ENCODE peak calls at places on chromosomes 1 and 21, in ten cellular contexts. T is pancreas, I is H1, Q is spleen, A is tibial nerve, R is A549, J is endodermal cell, E is AG04450, M is body of pancreas, C is MM.1S. N is an unnamed sample.

GRCh38 chr1:10824821-10825540 is 28.5 kb upstream of the CASZ1 start:
- DNase-seq in C (no peak), M (no peak), Q (no peak), I (no peak), J (peak; percentile 82), T (no peak), E (peak; percentile 24), R (peak; percentile 43), A (no peak), N (no peak)

GRCh38 chr1:92065042-92065441 is 10.2 kb downstream of the SETSIP start:
- DNase-seq in I (no peak), M (no peak), C (no peak), E (no peak), Q (no peak), T (no peak), J (no peak), R (no peak), A (no peak), N (no peak)

GRCh38 chr1:25710583-25711347 is 89.2 kb upstream of the SELENON start:
- DNase-seq in I (no peak), Q (no peak), T (no peak), A (no peak), E (no peak), J (no peak), M (no peak), C (no peak), R (no peak), N (no peak)

GRCh38 chr1:58781541-58782307 is 2.1 kb downstream of the JUN start:
- DNase-seq in T (peak; percentile 79), I (no peak), M (peak; percentile 77), J (peak; percentile 66), R (no peak), Q (peak; percentile 89), E (no peak), C (peak; percentile 22), A (peak; percentile 61), N (peak; percentile 70)

GRCh38 chr1:56331892-56332567 is 247.3 kb downstream of the PLPP3 start:
- DNase-seq in R (peak; percentile 2), A (no peak), E (no peak), J (no peak), M (no peak), C (no peak), I (no peak), T (no peak), Q (no peak), N (no peak)

GRCh38 chr1:31701137-31701736 is 2.6 kb downstream of the COL16A1 start:
- DNase-seq in C (no peak), T (peak; percentile 74), J (peak; percentile 62), Q (no peak), E (peak; percentile 94), M (peak; percentile 83), A (peak; percentile 99), I (no peak), R (peak; percentile 79), N (peak; percentile 96)

GRCh38 chr1:182408435-182409070 is 8.1 kb upstream of the TEDDM1 start:
- DNase-seq in C (no peak), R (no peak), J (no peak), A (no peak), Q (no peak), E (no peak), M (no peak), I (no peak), T (no peak), N (no peak)

GRCh38 chr1:21779613-21780521 is 3.1 kb downstream of the USP48 start:
- DNase-seq in J (no peak), M (no peak), E (no peak), Q (no peak), I (no peak), A (no peak), R (no peak), T (no peak), C (no peak), N (no peak)

GRCh38 chr21:33884361-33885157 is 31.0 kb downstream of the ATP5PO start:
- DNase-seq in R (no peak), E (no peak), Q (no peak), I (no peak), A (no peak), M (no peak), C (no peak), T (no peak), J (no peak), N (no peak)

GRCh38 chr21:42233067-42233981 is 14.4 kb downstream of the ABCG1 start:
- DNase-seq in I (no peak), A (peak; percentile 74), M (peak; percentile 59), J (peak; percentile 68), C (peak; percentile 66), E (no peak), T (peak; percentile 45), R (no peak), Q (peak; percentile 91), N (peak; percentile 95)

GRCh38 chr1:6743189-6744101 is 41.8 kb upstream of the CAMTA1 start:
- DNase-seq in T (no peak), J (peak; percentile 63), E (peak; percentile 36), Q (no peak), R (no peak), I (no peak), M (no peak), C (no peak), A (peak; percentile 58), N (peak; percentile 82)

GRCh38 chr1:55337801-55338447 is 122.8 kb upstream of the USP24 start:
- DNase-seq in E (no peak), R (peak; percentile 7), I (peak; percentile 7), M (peak; percentile 22), C (peak; percentile 31), A (no peak), T (no peak), J (peak; percentile 73), Q (no peak), N (no peak)

GRCh38 chr1:98422821-98423220 is 238.7 kb upstream of the SNX7 start:
- DNase-seq in T (no peak), J (no peak), C (no peak), Q (no peak), A (no peak), R (no peak), M (no peak), I (no peak), E (no peak), N (no peak)

GRCh38 chr1:219416598-219417238 is 196.2 kb downstream of the ZC3H11B start:
- DNase-seq in R (no peak), A (peak; percentile 73), I (peak; percentile 13), T (peak; percentile 60), C (peak; percentile 64), M (peak; percentile 66), J (peak; percentile 88), Q (no peak), E (no peak), N (peak; percentile 54)

GRCh38 chr1:28127617-28128257 is 39.3 kb upstream of the EYA3 start:
- DNase-seq in A (no peak), E (no peak), J (no peak), M (no peak), I (no peak), C (no peak), Q (no peak), T (no peak), R (no peak), N (no peak)

GRCh38 chr1:48772221-48772620 is 4.5 kb downstream of the BEND5 start:
- DNase-seq in T (no peak), I (no peak), J (no peak), C (no peak), Q (no peak), E (no peak), A (no peak), M (peak; percentile 22), R (no peak), N (no peak)

GRCh38 chr1:10835423-10836421 is 39.3 kb upstream of the CASZ1 start:
- DNase-seq in J (peak; percentile 98), I (peak; percentile 87), M (peak; percentile 74), A (no peak), Q (no peak), R (no peak), T (peak; percentile 72), E (no peak), C (no peak), N (no peak)

GRCh38 chr1:44628962-44629756 is 45.1 kb downstream of the TMEM53 start:
- DNase-seq in I (no peak), R (no peak), E (peak; percentile 77), C (no peak), A (no peak), J (no peak), M (no peak), T (peak; percentile 3), Q (no peak), N (no peak)
- H3K27ac ChIP-seq in I (no peak overlapping the region), R (no peak overlapping the region), E (no peak overlapping the region), C (no peak overlapping the region), A (no peak overlapping the region), J (no peak overlapping the region), M (no peak overlapping the region), T (no peak overlapping the region), Q (no peak overlapping the region), N (no peak overlapping the region)

GRCh38 chr1:167219646-167220536 is 795 bp upstream of the POU2F1 start:
- DNase-seq in I (peak; percentile 93), T (peak; percentile 86), R (peak; percentile 63), E (peak; percentile 6), C (peak; percentile 99), Q (peak; percentile 96), A (peak; percentile 70), J (peak; percentile 99), M (peak; percentile 85), N (peak; percentile 83)
- TF ChIP-seq CTCF in I (no peak), T (no peak), R (no peak), E (no peak), C (peak; percentile 11), Q (no peak), A (no peak), J (peak; percentile 53), M (no peak), N (no peak)

GRCh38 chr21:14543983-14544382 is 2.1 kb downstream of the SAMSN1 start:
- DNase-seq in C (no peak), J (no peak), I (no peak), E (no peak), R (no peak), Q (no peak), A (no peak), T (no peak), M (no peak), N (no peak)
- H3K4me3 ChIP-seq in C (no peak overlapping the region), J (no peak overlapping the region), I (no peak overlapping the region), E (no peak overlapping the region), R (no peak overlapping the region), Q (peak overlapping the region; percentile 6), A (no peak overlapping the region), T (no peak overlapping the region), M (no peak overlapping the region), N (no peak overlapping the region)

GRCh38 chr1:43207229-43207853 is 35.2 kb downstream of the CFAP57 start:
- DNase-seq in Q (no peak), A (no peak), E (peak; percentile 15), J (no peak), T (no peak), R (peak; percentile 26), C (no peak), I (no peak), M (no peak), N (no peak)
- H3K27ac ChIP-seq in Q (peak overlapping the region; percentile 15), A (peak overlapping the region; percentile 27), E (peak overlapping the region; percentile 97), J (peak overlapping the region; percentile 61), T (peak overlapping the region; percentile 36), R (peak overlapping the region; percentile 92), C (no peak overlapping the region), I (peak overlapping the region; percentile 56), M (peak overlapping the region; percentile 60), N (no peak overlapping the region)

DNA sequence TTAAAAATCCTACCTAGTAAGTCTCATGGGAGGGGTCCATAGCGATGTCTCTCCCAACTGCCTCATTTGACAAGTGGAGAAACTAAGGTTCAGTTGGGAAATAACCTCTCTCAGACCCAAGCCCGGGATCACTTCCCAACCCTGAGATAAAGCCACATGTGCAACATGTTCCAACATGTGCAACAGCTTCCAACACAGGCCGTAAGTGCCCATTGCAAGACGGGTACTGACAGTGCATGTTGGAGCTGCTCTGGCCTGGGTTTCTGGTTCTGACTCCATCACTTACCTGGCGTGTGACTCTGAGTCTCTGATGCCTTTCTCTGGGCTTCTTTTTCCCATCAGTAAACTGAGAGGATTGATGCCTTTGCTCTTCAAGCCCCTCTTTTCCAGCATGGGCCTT is 38.0 kb upstream of the FOXO6 start:
- DNase-seq in T (no peak), E (no peak), A (no peak), I (no peak), Q (no peak), R (no peak), J (no peak), C (no peak), M (no peak), N (no peak)
- TF ChIP-seq CTCF in T (no peak), E (no peak), A (no peak), I (no peak), Q (no peak), R (no peak), J (no peak), C (no peak), M (no peak), N (no peak)